ENCODE peak calls at places on chromosomes 16 and 17, in five cellular contexts. Q, W, E, A and N are unnamed samples. For H3K4me1, the result is how much of the 10 kb centered on the place peaks cover.

GRCh38 chr16:52298769-52299168 is 248.2 kb downstream of the TOX3 start:
- DNase-seq in Q (no peak), W (no peak), E (no peak), A (no peak), N (no peak)

GRCh38 chr17:65292430-65292829 is 155.3 kb downstream of the RGS9 start:
- DNase-seq in Q (no peak), W (no peak), E (no peak), A (no peak), N (no peak)

GRCh38 chr17:6100891-6101290 is 30.7 kb downstream of the WSCD1 start:
- DNase-seq in Q (no peak), W (no peak), E (no peak), A (no peak), N (no peak)

GRCh38 chr16:77585379-77585778 is 136.9 kb upstream of the NUDT7 start:
- DNase-seq in Q (no peak), W (no peak), E (no peak), A (no peak), N (no peak)

GRCh38 chr16:89268987-89269735 is 51.7 kb downstream of the ZNF778 start:
- DNase-seq in Q (peak), W (peak), E (no peak), A (no peak), N (no peak)

GRCh38 chr17:31654936-31655335 is 204.1 kb downstream of the COPRS start:
- DNase-seq in Q (no peak), W (no peak), E (no peak), A (peak), N (peak)

GRCh38 chr17:55289106-55289446 is 24.3 kb downstream of the HLF start:
- DNase-seq in Q (no peak), W (no peak), E (no peak), A (no peak), N (no peak)

GRCh38 chr17:71769850-71770249 is 351.0 kb upstream of the SOX9 start:
- DNase-seq in Q (no peak), W (no peak), E (no peak), A (no peak), N (no peak)

GRCh38 chr17:16214190-16215001 is 938 bp downstream of the NCOR1 start:
- DNase-seq in Q (no peak), W (no peak), E (no peak), A (no peak), N (no peak)

GRCh38 chr17:36791961-36792475 is 145.3 kb upstream of the LHX1 start:
- DNase-seq in Q (no peak), W (no peak), E (no peak), A (no peak), N (no peak)

GRCh38 chr16:84048306-84048705 is 5.7 kb upstream of the SLC38A8 start:
- DNase-seq in Q (no peak), W (no peak), E (peak), A (no peak), N (no peak)

GRCh38 chr17:43599835-43600234 is 53.7 kb upstream of the ETV4 start:
- DNase-seq in Q (peak), W (no peak), E (no peak), A (no peak), N (no peak)

GRCh38 chr16:68273459-68273858 is 9.1 kb downstream of the SLC7A6 start:
- DNase-seq in Q (no peak), W (no peak), E (no peak), A (no peak), N (no peak)

GRCh38 chr17:4537451-4538235 is 17.5 kb downstream of the MYBBP1A start:
- DNase-seq in Q (no peak), W (no peak), E (peak), A (peak), N (no peak)

GRCh38 chr16:1212616-1213194 is 12.4 kb downstream of the TPSG1 start:
- DNase-seq in Q (no peak), W (no peak), E (no peak), A (no peak), N (no peak)

GRCh38 chr17:68384941-68385340 is 72.4 kb downstream of the WIPI1 start:
- DNase-seq in Q (no peak), W (no peak), E (no peak), A (no peak), N (no peak)

GRCh38 chr16:8861563-8862308 is 7.1 kb downstream of the CARHSP1 start:
- DNase-seq in Q (no peak), W (peak), E (peak), A (peak), N (no peak)

GRCh38 chr16:15843635-15844279 is 13.1 kb downstream of the MYH11 start:
- DNase-seq in Q (no peak), W (no peak), E (no peak), A (no peak), N (no peak)

GRCh38 chr16:15915555-15916081 is 27.2 kb upstream of the CEP20 start:
- DNase-seq in Q (no peak), W (no peak), E (no peak), A (no peak), N (no peak)

GRCh38 chr16:29862383-29862883 is 593 bp downstream of the CDIPT start:
- DNase-seq in Q (peak), W (peak), E (no peak), A (no peak), N (no peak)

GRCh38 chr16:55467898-55468297 is 11.1 kb upstream of the MMP2 start:
- DNase-seq in Q (no peak), W (no peak), E (no peak), A (no peak), N (no peak)

GRCh38 chr16:26645629-26646028 is 421.1 kb upstream of the C16orf82 start:
- DNase-seq in Q (peak), W (peak), E (no peak), A (no peak), N (no peak)

GRCh38 chr16:68265078-68265925 is 976 bp downstream of the SLC7A6 start:
- DNase-seq in Q (peak), W (peak), E (peak), A (peak), N (no peak)

GRCh38 chr16:75305364-75306101 is 54.1 kb upstream of the BCAR1 start:
- DNase-seq in Q (peak), W (peak), E (no peak), A (peak), N (peak)

GRCh38 chr16:56266981-56267607 is 75.8 kb downstream of the GNAO1 start:
- DNase-seq in Q (no peak), W (no peak), E (no peak), A (no peak), N (no peak)

GRCh38 chr16:59192551-59193199 is 458.6 kb upstream of the GOT2 start:
- DNase-seq in Q (peak), W (peak), E (no peak), A (no peak), N (peak)

GRCh38 chr17:48647103-48647963 is 21.2 kb upstream of the HOXB9 start:
- DNase-seq in Q (no peak), W (no peak), E (no peak), A (no peak), N (no peak)

GRCh38 chr17:82520041-82520910 is 744 bp downstream of the FOXK2 start:
- DNase-seq in Q (no peak), W (peak), E (peak), A (peak), N (peak)

GRCh38 chr17:350706-351435 is 1.7 kb downstream of the RPH3AL start:
- DNase-seq in Q (peak), W (peak), E (peak), A (peak), N (no peak)

GRCh38 chr16:58679763-58680162 is 4.8 kb downstream of the SLC38A7 start:
- DNase-seq in Q (no peak), W (no peak), E (no peak), A (no peak), N (no peak)

GRCh38 chr17:44543213-44543904 is 13.9 kb upstream of the FZD2 start:
- DNase-seq in Q (no peak), W (no peak), E (no peak), A (no peak), N (no peak)

GRCh38 chr16:89829630-89830437 is 1.6 kb downstream of the SPIRE2 start:
- DNase-seq in Q (no peak), W (no peak), E (no peak), A (no peak), N (no peak)

GRCh38 chr17:78132086-78132676 is 1.6 kb downstream of the TMC8 start:
- DNase-seq in Q (no peak), W (no peak), E (peak), A (peak), N (peak)
- TF ChIP-seq CTCF in Q (no peak), W (no peak), E (no peak), A (no peak), N (no peak)

DNA sequence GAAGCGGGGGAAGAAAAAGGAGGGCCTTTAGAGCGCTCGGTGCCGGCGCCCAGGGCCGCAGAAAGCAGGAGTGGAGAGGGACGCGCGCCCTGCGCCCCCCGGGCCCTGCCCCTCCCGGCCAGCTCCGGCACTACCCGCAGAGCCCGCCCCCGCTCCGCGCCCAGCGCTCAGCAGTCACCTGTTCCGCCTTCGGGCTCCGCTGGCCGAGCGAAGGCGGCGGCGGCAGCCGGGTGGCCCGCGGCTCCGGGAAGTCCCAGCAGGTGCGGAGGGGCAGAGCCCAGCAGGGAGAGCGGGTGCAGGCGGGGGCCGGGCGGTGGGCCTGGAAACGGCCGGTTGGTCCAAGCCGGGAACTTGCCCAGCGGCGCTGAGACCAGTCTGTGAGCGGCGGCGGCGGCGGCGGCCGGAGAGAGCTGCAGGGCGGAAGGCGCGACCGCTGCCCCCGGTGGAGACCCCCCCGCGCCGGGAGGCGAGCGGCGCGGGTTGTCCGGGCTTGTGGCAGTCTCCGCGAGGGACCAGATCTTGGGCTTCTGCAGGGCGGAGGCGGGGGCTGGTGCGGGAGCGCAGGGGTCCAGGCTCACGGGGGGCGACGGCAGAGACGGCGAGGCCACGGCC is 2.2 kb downstream of the IRX3 start:
- DNase-seq in Q (no peak), W (no peak), E (no peak), A (no peak), N (no peak)
- H3K4me1 ChIP-seq in Q (under half), W (under half), E (under half), A (under half), N (under half)

DNA sequence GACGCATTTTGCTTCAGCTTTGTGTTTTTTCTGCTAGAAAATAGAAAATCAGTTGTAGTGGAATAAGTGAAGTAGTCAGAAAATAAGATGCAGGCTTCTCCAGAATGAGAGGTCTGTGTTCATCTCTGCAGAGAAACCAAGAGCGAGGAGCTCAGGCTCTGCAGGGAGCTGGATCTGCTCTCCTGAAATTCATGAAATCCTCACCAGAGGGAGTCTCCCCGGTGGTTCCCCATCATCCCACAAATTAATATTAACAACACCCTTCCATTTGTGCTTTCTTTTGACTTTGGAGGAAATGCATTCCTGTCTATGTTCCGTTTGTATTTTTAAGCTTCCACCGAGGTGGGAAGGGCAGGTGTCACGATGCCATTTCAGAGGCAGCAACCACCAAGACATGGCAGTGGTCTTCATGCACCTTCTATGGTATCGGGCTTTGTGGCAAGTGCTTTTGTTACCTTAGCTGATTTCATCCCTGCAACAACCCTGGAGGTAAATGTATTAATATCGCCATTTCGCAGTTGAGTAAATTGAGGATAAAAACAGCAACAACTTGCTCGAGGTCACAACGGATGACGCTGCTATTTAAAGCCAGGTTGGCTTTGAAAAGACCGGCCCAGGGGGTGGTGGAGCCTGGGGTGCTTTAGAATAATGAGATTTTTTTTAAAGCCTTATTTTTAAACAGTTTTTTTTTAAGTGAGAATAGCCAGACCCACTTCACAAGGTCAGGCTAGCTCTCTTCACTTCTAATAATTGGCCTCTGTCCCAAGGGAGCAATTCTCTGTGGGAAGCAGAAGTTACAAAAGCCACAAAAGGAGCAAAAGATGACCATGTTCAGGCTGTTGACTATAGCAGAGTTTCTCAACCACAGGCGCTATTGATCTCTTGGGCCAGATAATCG is 367.6 kb upstream of the ERCC4 start:
- DNase-seq in Q (no peak), W (no peak), E (no peak), A (no peak), N (no peak)
- TF ChIP-seq CTCF in Q (no peak), W (no peak), E (no peak), A (no peak), N (no peak)

GRCh38 chr17:79028496-79029326 is 4.7 kb downstream of the C1QTNF1 start:
- DNase-seq in Q (peak), W (no peak), E (peak), A (no peak), N (no peak)

GRCh38 chr17:79027274-79027924 is 3.4 kb downstream of the C1QTNF1 start:
- DNase-seq in Q (peak), W (no peak), E (peak), A (no peak), N (no peak)

GRCh38 chr17:79027925-79028491 is 4.0 kb downstream of the C1QTNF1 start:
- DNase-seq in Q (peak), W (no peak), E (peak), A (peak), N (no peak)

GRCh38 chr17:79024901-79025737 is 1.1 kb downstream of the C1QTNF1 start:
- DNase-seq in Q (peak), W (no peak), E (peak), A (peak), N (no peak)

GRCh38 chr17:79026345-79027273 is 2.6 kb downstream of the C1QTNF1 start:
- DNase-seq in Q (peak), W (peak), E (peak), A (peak), N (no peak)
- H3K4me1 ChIP-seq in Q (half or more), W (half or more), E (half or more), A (half or more), N (under half)

GRCh38 chr17:2089021-2089422 is 34.1 kb downstream of the HIC1 start:
- DNase-seq in Q (no peak), W (no peak), E (no peak), A (no peak), N (no peak)

GRCh38 chr17:2093349-2093748 is 38.4 kb downstream of the HIC1 start:
- DNase-seq in Q (no peak), W (no peak), E (no peak), A (no peak), N (no peak)

GRCh38 chr17:2092253-2092652 is 37.4 kb downstream of the HIC1 start:
- DNase-seq in Q (no peak), W (no peak), E (no peak), A (no peak), N (no peak)

GRCh38 chr17:2090210-2090641 is 35.3 kb downstream of the HIC1 start:
- DNase-seq in Q (no peak), W (no peak), E (no peak), A (no peak), N (no peak)

GRCh38 chr17:2090804-2091534 is 36.1 kb downstream of the HIC1 start:
- DNase-seq in Q (peak), W (peak), E (no peak), A (peak), N (no peak)
- TF ChIP-seq CTCF in Q (peak), W (peak), E (no peak), A (peak), N (no peak)

GRCh38 chr16:82649766-82650165 is 23.0 kb downstream of the CDH13 start:
- DNase-seq in Q (no peak), W (no peak), E (no peak), A (no peak), N (no peak)

GRCh38 chr16:82653550-82654511 is 27.1 kb downstream of the CDH13 start:
- DNase-seq in Q (no peak), W (no peak), E (no peak), A (no peak), N (peak)

GRCh38 chr16:82652826-82653225 is 26.1 kb downstream of the CDH13 start:
- DNase-seq in Q (no peak), W (no peak), E (no peak), A (no peak), N (no peak)

GRCh38 chr16:82650804-82651203 is 24.0 kb downstream of the CDH13 start:
- DNase-seq in Q (no peak), W (no peak), E (no peak), A (no peak), N (no peak)

DNA sequence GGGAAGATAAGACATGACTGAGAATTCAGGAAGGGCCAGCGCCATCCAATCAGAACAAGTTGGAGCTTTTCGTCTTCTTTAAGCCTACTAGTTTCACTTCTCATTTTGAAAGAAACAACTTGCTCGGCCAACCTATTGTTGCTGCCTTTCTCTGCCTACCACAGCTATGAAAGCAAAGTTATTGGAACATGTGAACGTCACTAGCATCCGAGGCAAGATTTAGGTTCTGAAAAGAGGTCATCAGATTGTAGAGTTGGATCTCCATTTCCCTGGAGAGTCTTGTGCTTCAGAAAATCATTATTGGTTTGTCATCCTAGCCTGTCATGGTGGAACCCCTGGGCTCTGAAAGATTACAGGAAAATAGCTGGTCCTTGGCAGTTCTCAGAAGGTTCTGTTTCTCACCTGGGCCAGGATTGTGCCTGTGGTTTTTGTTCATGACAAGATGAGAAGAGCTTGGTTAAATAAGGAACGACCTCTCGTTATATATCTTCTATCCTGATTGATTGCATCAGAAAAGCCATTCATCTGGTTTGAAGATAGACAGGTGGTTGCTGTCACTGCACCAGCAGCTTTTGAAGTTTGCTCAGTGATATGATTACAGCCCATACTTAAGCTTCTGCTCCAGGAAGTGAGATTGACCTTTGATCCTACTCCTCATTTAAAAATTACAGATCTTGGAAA is 25.3 kb downstream of the CDH13 start:
- DNase-seq in Q (no peak), W (no peak), E (no peak), A (no peak), N (no peak)
- H3K4me1 ChIP-seq in Q (under half), W (under half), E (under half), A (half or more), N (half or more)